ENCODE peak calls at places on chromosomes 1 and 21, in five cellular contexts. Q is PC-3, U is NCI-H1092 treated with DMSO at 0.1 percent for 48 hours, F is fibroblast of lung, H is anterior cingulate cortex. E is an unnamed sample.

GRCh38 chr1:208048904-208049303 is 138.0 kb upstream of the CD34 start:
- DNase-seq in H (no peak), U (no peak), Q (peak; percentile 79), F (no peak), E (no peak)

GRCh38 chr1:203612932-203613682 is 13.5 kb upstream of the ATP2B4 start:
- DNase-seq in F (peak; percentile 27), H (no peak), Q (no peak), U (no peak), E (no peak)

GRCh38 chr1:90721210-90722194 is 4.4 kb upstream of the BARHL2 start:
- DNase-seq in F (peak; percentile 25), H (no peak), U (peak; percentile 83), Q (peak; percentile 83), E (no peak)

GRCh38 chr1:198465201-198466144 is 75.0 kb downstream of the ATP6V1G3 start:
- DNase-seq in U (peak; percentile 60), F (peak; percentile 64), Q (peak; percentile 74), H (no peak), E (no peak)

GRCh38 chr1:28756846-28757245 is 20.1 kb downstream of the YTHDF2 start:
- DNase-seq in Q (peak; percentile 15), U (no peak), F (no peak), H (no peak), E (no peak)

GRCh38 chr21:29376556-29376955 is 77.8 kb downstream of the BACH1 start:
- DNase-seq in U (no peak), H (no peak), F (no peak), Q (peak; percentile 59), E (no peak)

GRCh38 chr1:2136836-2137235 is 57.7 kb downstream of the FAAP20 start:
- DNase-seq in H (no peak), F (no peak), Q (no peak), U (no peak), E (peak; percentile 57)

GRCh38 chr1:150257624-150258274 is at the start of gene CA14:
- DNase-seq in Q (no peak), U (no peak), H (peak; percentile 19), F (peak; percentile 33), E (no peak)

GRCh38 chr1:38680801-38681510 is 178.6 kb downstream of the RRAGC start:
- DNase-seq in Q (peak; percentile 4), H (no peak), F (peak; percentile 13), U (no peak), E (no peak)

GRCh38 chr1:32759521-32759980 is 57.0 kb upstream of the SYNC start:
- DNase-seq in H (no peak), Q (peak; percentile 92), F (no peak), U (no peak), E (no peak)

GRCh38 chr1:15786581-15786980 is 20.9 kb downstream of the UQCRHL start:
- DNase-seq in Q (peak; percentile 48), U (no peak), H (no peak), F (peak; percentile 79), E (no peak)

GRCh38 chr1:22619808-22620207 is 16.6 kb upstream of the C1QA start:
- DNase-seq in H (no peak), F (no peak), Q (no peak), U (no peak), E (no peak)

GRCh38 chr1:39127513-39127912 is 77.0 kb upstream of the MACF1 start:
- DNase-seq in U (no peak), F (no peak), Q (no peak), H (no peak), E (no peak)

GRCh38 chr1:95116666-95117206 is 419 bp upstream of the TLCD4 start:
- DNase-seq in Q (peak; percentile 83), U (peak; percentile 86), H (peak; percentile 41), F (peak; percentile 46), E (no peak)

GRCh38 chr1:54571326-54571725 is 23.3 kb downstream of the ACOT11 start:
- DNase-seq in Q (no peak), U (no peak), F (no peak), H (no peak), E (no peak)

GRCh38 chr1:25369241-25369640 is 31.1 kb downstream of the TMEM50A start:
- DNase-seq in Q (no peak), H (no peak), U (no peak), F (no peak), E (no peak)

GRCh38 chr1:53331446-53332187 is 3.7 kb upstream of the LRP8 start:
- DNase-seq in F (no peak), H (no peak), U (no peak), Q (no peak), E (peak; percentile 54)

GRCh38 chr1:53145942-53146708 is 3.7 kb upstream of the SLC1A7 start:
- DNase-seq in Q (peak; percentile 99), H (no peak), F (peak; percentile 100), U (no peak), E (no peak)

GRCh38 chr1:152497273-152497672 is 13.3 kb upstream of the LCE5A start:
- DNase-seq in Q (peak; percentile 50), U (no peak), F (no peak), H (no peak), E (no peak)

GRCh38 chr1:153444078-153444477 is 16.4 kb downstream of the S100A7 start:
- DNase-seq in Q (no peak), F (no peak), U (no peak), H (no peak), E (no peak)

GRCh38 chr1:99643021-99643779 is 2.7 kb upstream of the PALMD start:
- DNase-seq in F (peak; percentile 37), Q (no peak), H (no peak), U (no peak), E (no peak)

GRCh38 chr1:155974208-155975165 is 3.9 kb downstream of the ARHGEF2 start:
- DNase-seq in U (peak; percentile 89), H (peak; percentile 68), Q (no peak), F (no peak), E (no peak)

GRCh38 chr1:172906778-172907592 is 143.8 kb downstream of the TNFSF18 start:
- DNase-seq in U (no peak), H (no peak), F (peak; percentile 96), Q (peak; percentile 99), E (no peak)

GRCh38 chr1:1782399-1783221 is 4.3 kb upstream of the NADK start:
- DNase-seq in U (no peak), Q (peak; percentile 86), H (peak; percentile 45), F (peak; percentile 52), E (no peak)

GRCh38 chr1:119687391-119688079 is 24.2 kb upstream of the PHGDH start:
- DNase-seq in Q (peak; percentile 70), F (peak; percentile 24), H (no peak), U (no peak), E (no peak)

E was measured in chondrocyte.